ENCODE peak calls at places on chromosomes 11 and 22, in five cellular contexts. J, R, S, Q and T are unnamed samples. For H3K27me3 and H3K9me3, the result is how much of the 10 kb centered on the place peaks cover.

GRCh38 chr11:119352857-119353260 is 6.4 kb upstream of the MFRP start:
- DNase-seq in S (no peak), J (no peak), R (peak), Q (no peak), T (no peak)

GRCh38 chr22:25404556-25404922 is 159.9 kb upstream of the GRK3 start:
- DNase-seq in S (no peak), R (no peak), J (no peak), Q (peak), T (no peak)

GRCh38 chr11:1770528-1770927 is 6.8 kb upstream of the CTSD start:
- DNase-seq in R (no peak), J (no peak), S (no peak), Q (no peak), T (no peak)

GRCh38 chr11:76376746-76377558 is 4.0 kb downstream of the THAP12 start:
- DNase-seq in J (no peak), R (no peak), Q (no peak), S (no peak), T (no peak)

GRCh38 chr22:37639070-37639760 is at the start of gene SH3BP1:
- DNase-seq in J (peak), R (peak), S (no peak), Q (peak), T (no peak)

GRCh38 chr11:11370263-11371060 is 17.4 kb upstream of the CSNK2A3 start:
- DNase-seq in Q (no peak), R (peak), S (no peak), J (no peak), T (no peak)

GRCh38 chr11:75536786-75537629 is 11.3 kb upstream of the GDPD5 start:
- DNase-seq in S (no peak), Q (peak), J (no peak), R (peak), T (no peak)

GRCh38 chr22:26894766-26895485 is 237.5 kb downstream of the MIAT start:
- DNase-seq in Q (no peak), J (no peak), R (peak), S (peak), T (peak)

GRCh38 chr22:24289781-24290181 is 19.1 kb downstream of the SPECC1L start:
- DNase-seq in Q (no peak), R (peak), S (no peak), J (no peak), T (peak)

GRCh38 chr11:95101935-95102334 is 12.3 kb downstream of the ENDOD1 start:
- DNase-seq in S (no peak), J (no peak), Q (no peak), R (no peak), T (no peak)

GRCh38 chr11:119347242-119347641 is 737 bp upstream of the MFRP start:
- DNase-seq in J (no peak), S (no peak), Q (no peak), R (no peak), T (no peak)

GRCh38 chr11:116709970-116710369 is 62.8 kb downstream of the BUD13 start:
- DNase-seq in Q (peak), R (no peak), J (no peak), S (no peak), T (no peak)

GRCh38 chr11:19795082-19795481 is 82.4 kb downstream of the NAV2 start:
- DNase-seq in R (no peak), J (no peak), Q (no peak), S (no peak), T (no peak)

GRCh38 chr11:130592056-130592455 is 143.6 kb downstream of the ADAMTS15 start:
- DNase-seq in S (no peak), R (peak), Q (no peak), J (no peak), T (peak)

GRCh38 chr11:64876835-64877341 is 1.5 kb downstream of the EHD1 start:
- DNase-seq in Q (no peak), J (no peak), R (peak), S (no peak), T (peak)

GRCh38 chr11:10355257-10355661 is 50.4 kb downstream of the ADM start:
- DNase-seq in R (peak), S (no peak), Q (no peak), J (no peak), T (no peak)

GRCh38 chr11:13053255-13053917 is 44.3 kb downstream of the RASSF10 start:
- DNase-seq in S (no peak), Q (no peak), J (no peak), R (no peak), T (no peak)

GRCh38 chr11:102836290-102836875 is 7.0 kb downstream of the MMP3 start:
- DNase-seq in R (peak), Q (no peak), S (no peak), J (no peak), T (peak)

GRCh38 chr22:37080838-37081237 is 28.7 kb downstream of the TMPRSS6 start:
- DNase-seq in J (no peak), Q (no peak), S (no peak), R (no peak), T (no peak)

GRCh38 chr11:120523196-120523595 is 11.6 kb downstream of the GRIK4 start:
- DNase-seq in Q (peak), R (no peak), S (no peak), J (no peak), T (no peak)

GRCh38 chr22:28105396-28105795 is 186.3 kb upstream of the PITPNB start:
- DNase-seq in Q (no peak), S (no peak), J (no peak), R (no peak), T (no peak)

GRCh38 chr11:70186420-70186819 is 16.7 kb upstream of the FADD start:
- DNase-seq in J (no peak), R (no peak), S (no peak), Q (no peak), T (no peak)

GRCh38 chr11:119262668-119263351 is 54.1 kb downstream of the MCAM start:
- DNase-seq in J (no peak), R (peak), S (no peak), Q (no peak), T (no peak)

GRCh38 chr11:120055646-120056045 is 82.3 kb downstream of the TRIM29 start:
- DNase-seq in R (peak), Q (peak), J (no peak), S (no peak), T (no peak)

GRCh38 chr22:49727191-49727880 is 100.3 kb downstream of the BRD1 start:
- DNase-seq in Q (no peak), J (no peak), R (no peak), S (no peak), T (no peak)

GRCh38 chr22:49728566-49729271 is 99.0 kb downstream of the BRD1 start:
- DNase-seq in S (no peak), R (no peak), Q (no peak), J (peak), T (no peak)

GRCh38 chr22:49726701-49727101 is 101.0 kb downstream of the BRD1 start:
- DNase-seq in Q (no peak), S (no peak), R (no peak), J (no peak), T (no peak)

GRCh38 chr22:49726022-49726681 is 101.5 kb downstream of the BRD1 start:
- DNase-seq in S (no peak), J (no peak), Q (no peak), R (no peak), T (no peak)

DNA sequence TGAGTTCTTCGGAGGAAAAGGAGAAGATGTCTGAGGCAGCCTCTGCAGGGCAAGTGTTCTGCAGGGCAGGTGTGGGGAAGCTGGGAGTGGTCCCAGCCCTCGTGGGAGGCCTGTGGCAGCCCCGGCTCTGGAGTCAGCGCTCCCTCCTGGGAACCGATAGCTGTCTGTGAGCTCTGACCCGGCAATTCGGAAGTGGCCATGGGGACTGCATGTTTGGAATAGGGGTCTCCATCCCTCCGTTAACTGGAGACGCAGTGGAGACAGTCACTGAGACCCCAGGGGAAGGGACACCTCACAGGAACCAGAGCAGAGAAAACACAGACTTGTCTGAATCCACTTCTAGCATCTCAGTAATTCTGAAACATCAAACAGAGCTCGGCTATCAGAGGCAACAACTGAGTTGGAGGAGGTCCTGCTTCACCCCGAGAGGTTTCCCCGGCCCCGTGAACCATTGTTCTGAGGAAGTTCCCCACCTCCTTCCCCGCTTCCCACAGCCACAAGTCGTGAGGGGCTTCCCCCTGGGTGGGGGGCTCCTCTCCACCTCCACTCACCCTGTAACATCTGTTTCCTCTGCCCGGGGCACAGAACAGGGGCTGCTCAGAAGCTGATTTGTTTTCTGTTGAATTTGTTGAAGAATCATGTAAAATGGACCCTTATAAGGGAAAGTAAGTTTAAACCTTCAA is 99.7 kb downstream of the BRD1 start:
- DNase-seq in R (no peak), Q (no peak), S (no peak), J (no peak), T (no peak)
- H3K27me3 ChIP-seq in R (under half), Q (under half), S (under half), J (half or more), T (half or more)

GRCh38 chr11:6926208-6927029 is at the start of gene ZNF215:
- DNase-seq in Q (peak), J (peak), S (peak), R (peak), T (peak)

GRCh38 chr11:6928916-6929315 is 2.7 kb downstream of the ZNF215 start:
- DNase-seq in Q (no peak), R (no peak), S (no peak), J (no peak), T (no peak)

GRCh38 chr11:6932150-6932549 is 5.9 kb downstream of the ZNF215 start:
- DNase-seq in R (no peak), S (no peak), Q (no peak), J (no peak), T (no peak)

GRCh38 chr11:6927030-6927617 is 898 bp downstream of the ZNF215 start:
- DNase-seq in Q (peak), S (peak), R (peak), J (no peak), T (no peak)

GRCh38 chr11:6931146-6931713 is 5.0 kb downstream of the ZNF215 start:
- DNase-seq in Q (no peak), R (no peak), S (no peak), J (no peak), T (no peak)
- H3K9me3 ChIP-seq in Q (under half), R (under half), S (under half), J (under half), T (under half)

DNA sequence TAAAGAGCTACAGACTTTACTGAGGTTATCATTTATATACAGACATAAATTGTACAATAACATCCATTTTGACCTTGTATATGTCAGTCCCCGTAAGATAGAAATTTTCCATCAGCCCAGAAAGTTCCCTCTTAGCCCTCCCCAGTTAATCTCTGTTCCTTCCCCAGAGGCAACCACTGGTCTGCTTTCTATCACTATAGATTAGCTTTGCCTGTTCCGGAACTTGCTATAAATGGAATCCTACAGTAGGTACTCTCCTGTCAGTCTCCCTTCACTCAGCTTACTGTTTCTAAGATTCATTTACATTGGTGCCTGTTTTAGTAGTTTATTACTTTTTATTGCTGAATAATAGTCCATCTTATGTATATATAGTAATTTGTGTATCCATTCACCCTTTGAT is 54.9 kb downstream of the TSPAN18 start:
- DNase-seq in Q (no peak), J (no peak), R (no peak), S (no peak), T (no peak)
- H3K27me3 ChIP-seq in Q (under half), J (under half), R (under half), S (under half), T (under half)

GRCh38 chr22:47240116-47240515 is 477.7 kb downstream of the TBC1D22A start:
- DNase-seq in Q (no peak), J (no peak), R (no peak), S (no peak), T (no peak)
- H3K9me3 ChIP-seq in Q (half or more), J (under half), R (under half), S (under half), T (under half)

DNA sequence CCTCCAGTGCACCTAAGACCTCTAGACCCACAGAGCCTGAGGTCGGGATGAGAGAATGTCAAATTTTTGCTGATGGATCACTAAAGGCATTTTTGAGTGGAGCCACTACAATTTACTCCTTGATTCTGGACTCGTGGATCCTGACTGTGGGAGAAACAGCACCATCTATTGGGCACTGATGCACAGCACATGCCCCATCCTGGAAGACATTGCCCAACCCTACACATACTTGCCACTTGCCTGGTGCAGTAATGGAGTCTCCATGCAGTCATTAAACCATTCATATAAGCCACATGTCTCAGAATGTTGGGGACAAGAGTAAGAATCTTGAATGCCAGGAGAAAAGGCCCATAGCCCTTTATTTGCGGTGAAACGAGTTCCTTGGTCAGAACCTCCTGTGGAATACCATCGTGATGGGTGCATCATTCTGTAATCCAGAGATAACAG is 103.9 kb downstream of the GGTLC2 start:
- DNase-seq in S (no peak), Q (peak), R (peak), J (no peak), T (peak)
- H3K27me3 ChIP-seq in S (under half), Q (under half), R (under half), J (under half), T (under half)

DNA sequence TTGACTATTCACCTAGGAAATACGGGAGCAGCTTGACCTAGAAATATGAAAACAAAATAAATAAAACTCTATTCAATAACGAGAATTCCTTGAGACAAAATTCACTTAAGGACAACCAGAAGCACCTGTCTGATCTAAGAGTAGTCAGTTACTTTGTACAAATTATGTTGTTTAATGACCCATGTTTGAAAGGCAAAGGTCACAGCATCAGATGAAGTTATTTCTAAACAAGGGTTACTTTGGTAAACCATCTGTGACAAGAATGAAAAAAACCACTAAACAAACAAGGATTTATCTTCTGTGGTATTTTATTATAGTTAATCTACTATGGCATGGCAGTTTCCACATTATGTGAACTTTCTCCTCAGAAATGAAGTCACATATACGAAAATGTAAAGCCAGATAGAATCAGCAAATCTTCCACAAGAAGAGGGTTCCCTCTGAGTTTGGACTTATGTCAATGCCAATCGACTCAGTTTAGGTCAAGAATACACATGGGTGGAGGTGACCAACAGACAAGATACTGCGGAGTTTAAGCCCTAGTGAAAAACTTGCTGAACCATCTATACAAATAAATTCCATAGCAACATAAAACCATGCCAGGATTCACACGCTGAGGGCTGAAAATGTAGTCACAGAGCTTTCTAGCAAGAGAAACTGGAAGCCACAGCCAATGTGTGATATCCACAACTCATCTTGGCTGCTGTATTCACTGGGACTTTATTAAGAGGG is 53.4 kb downstream of the NCAPD3 start:
- DNase-seq in R (no peak), J (no peak), S (no peak), Q (no peak), T (no peak)
- H3K9me3 ChIP-seq in R (under half), J (under half), S (under half), Q (half or more), T (under half)

DNA sequence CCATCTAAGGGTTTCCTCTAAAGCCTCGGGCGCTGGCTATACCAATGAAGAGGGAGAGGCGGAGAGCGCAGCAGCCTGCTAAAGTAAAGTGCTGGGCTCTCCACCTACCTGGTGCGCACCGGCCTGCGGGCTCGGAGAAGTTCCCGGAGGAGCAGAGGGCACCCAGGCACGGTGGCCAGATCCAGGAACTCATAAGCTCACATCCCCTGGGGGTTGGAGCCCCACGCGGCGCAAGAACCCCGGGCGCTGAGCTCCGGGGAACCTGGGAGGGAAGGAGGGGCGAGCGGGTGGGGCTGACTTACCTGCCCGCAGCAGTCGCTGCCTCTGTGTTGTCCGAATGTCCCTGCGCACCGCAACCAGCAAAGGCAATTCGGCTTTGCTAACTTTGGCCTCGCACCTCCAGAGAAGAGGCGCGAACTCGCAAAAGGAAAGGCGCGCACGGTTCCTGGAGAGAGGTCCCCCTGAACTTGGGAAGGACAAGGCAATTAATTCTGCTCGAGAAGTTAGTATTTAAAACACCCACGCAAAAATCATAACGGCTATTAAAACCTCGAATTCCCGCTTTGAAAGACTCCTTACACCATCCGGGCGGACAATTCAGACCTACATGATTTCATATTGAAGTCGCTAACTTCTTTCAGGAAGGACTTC is 127.6 kb upstream of the C11orf58 start:
- DNase-seq in Q (peak), R (no peak), S (no peak), J (no peak), T (no peak)
- H3K27me3 ChIP-seq in Q (half or more), R (under half), S (half or more), J (half or more), T (under half)

GRCh38 chr22:48888466-48889208 is 939.0 kb downstream of the BRD1 start:
- DNase-seq in Q (peak), S (no peak), J (no peak), R (no peak), T (no peak)
- H3K9me3 ChIP-seq in Q (under half), S (under half), J (under half), R (under half), T (under half)

DNA sequence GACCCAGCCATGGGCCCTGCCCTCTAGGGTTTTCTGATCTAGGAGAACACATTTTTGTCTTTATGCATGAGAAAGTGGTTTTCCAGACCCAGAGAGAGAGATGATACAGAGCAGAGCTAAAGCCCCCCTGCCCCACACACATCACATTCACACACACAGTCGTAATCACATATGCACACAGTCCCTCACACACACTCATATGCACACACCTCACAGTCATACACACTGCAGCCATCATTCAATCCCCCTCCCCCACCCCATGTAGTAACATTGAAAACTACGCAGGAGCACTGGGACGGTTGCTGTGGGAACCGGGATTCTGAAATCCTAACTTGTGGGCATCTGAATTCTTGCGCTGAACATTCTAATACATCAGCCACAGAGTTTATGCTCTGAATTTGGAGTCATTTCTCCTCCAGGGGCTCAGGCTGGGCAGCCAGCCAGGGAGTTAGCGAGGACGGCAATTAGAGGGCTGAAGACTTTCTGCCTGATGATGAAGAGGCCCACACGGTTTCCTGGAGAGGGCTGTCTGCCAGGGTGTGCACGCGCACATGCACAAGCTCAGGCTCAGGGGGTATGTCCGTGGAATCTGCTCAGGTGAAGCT is 32.7 kb downstream of the CD6 start:
- DNase-seq in R (peak), S (no peak), J (no peak), Q (no peak), T (no peak)
- H3K27me3 ChIP-seq in R (under half), S (under half), J (under half), Q (under half), T (under half)